ENCODE peak calls at places on chromosomes 4 and X, in eight cellular contexts. M is CD8-positive, alpha-beta T cell; H is lower leg skin; S is foreskin fibroblast; N is mammary epithelial cell; J is tibial nerve; W is OCI-LY7; F is A549. Q is an unnamed sample.

GRCh38 chr4:108834787-108835384 is 72.0 kb upstream of the ETNPPL start:
- DNase-seq in W (peak; percentile 48), J (no peak), H (no peak), M (no peak), S (peak; percentile 73), F (peak; percentile 17), N (peak; percentile 50), Q (peak; percentile 67)

GRCh38 chrX:140091276-140091886 is 126.1 kb upstream of the CXorf66 start:
- DNase-seq in J (no peak), M (no peak), H (no peak), N (no peak), F (peak; percentile 9), W (no peak), S (peak; percentile 11), Q (no peak)

GRCh38 chrX:57932266-57932665 is 22.0 kb upstream of the ZXDA start:
- DNase-seq in S (no peak), W (no peak), M (no peak), H (no peak), N (no peak), F (no peak), J (no peak), Q (no peak)

GRCh38 chrX:15619053-15619772 is 18.5 kb upstream of the ACE2 start:
- DNase-seq in H (peak; percentile 17), M (no peak), S (peak; percentile 0), F (peak; percentile 36), W (no peak), N (peak; percentile 93), J (no peak), Q (peak; percentile 5)

GRCh38 chrX:12975670-12975965 is 708 bp downstream of the TMSB4X start:
- DNase-seq in J (no peak), F (no peak), W (no peak), M (no peak), S (no peak), H (no peak), N (no peak), Q (no peak)

GRCh38 chr4:72365981-72366380 is 203.0 kb downstream of the ADAMTS3 start:
- DNase-seq in J (no peak), S (no peak), M (no peak), F (no peak), N (no peak), H (no peak), W (no peak), Q (no peak)

GRCh38 chr4:123676550-123677229 is 280.1 kb downstream of the SPRY1 start:
- DNase-seq in N (no peak), H (no peak), S (no peak), F (no peak), M (no peak), J (no peak), W (no peak), Q (no peak)

GRCh38 chr4:8046925-8047541 is 107.4 kb upstream of the AFAP1 start:
- DNase-seq in J (no peak), W (no peak), M (no peak), S (no peak), F (no peak), H (no peak), N (no peak), Q (no peak)

GRCh38 chr4:85895755-85896154 is 420.8 kb downstream of the ARHGAP24 start:
- DNase-seq in N (no peak), J (no peak), W (no peak), M (no peak), S (no peak), H (no peak), F (no peak), Q (no peak)

GRCh38 chr4:114558446-114559020 is 40.1 kb upstream of the UGT8 start:
- DNase-seq in F (no peak), H (no peak), J (no peak), N (peak; percentile 2), M (no peak), S (no peak), W (peak; percentile 49), Q (no peak)

GRCh38 chrX:17836830-17837229 is 24.3 kb downstream of the RAI2 start:
- DNase-seq in J (no peak), H (no peak), M (no peak), S (peak; percentile 62), W (no peak), F (no peak), N (no peak), Q (no peak)

GRCh38 chr4:52665592-52665991 is 6.5 kb upstream of the USP46 start:
- DNase-seq in J (no peak), S (no peak), N (no peak), H (no peak), W (peak; percentile 62), M (no peak), F (peak; percentile 7), Q (no peak)
- TF ChIP-seq CTCF in J (no peak), S (peak; percentile 8), N (peak; percentile 8), H (no peak), W (peak; percentile 76), M (no peak), F (no peak), Q (peak; percentile 25)

GRCh38 chr4:48042979-48043461 is 26.4 kb downstream of the NIPAL1 start:
- DNase-seq in W (no peak), H (no peak), S (no peak), M (no peak), F (no peak), N (peak; percentile 6), J (no peak), Q (no peak)
- H3K4me3 ChIP-seq in W (peak overlapping the region; percentile 22), H (no peak overlapping the region), S (no peak overlapping the region), M (no peak overlapping the region), F (no peak overlapping the region), N (no peak overlapping the region), J (no peak overlapping the region), Q (no peak overlapping the region)

GRCh38 chrX:103376118-103376978 is at the start of gene BEX3:
- DNase-seq in F (peak; percentile 69), N (no peak), S (peak; percentile 78), W (no peak), J (peak; percentile 15), M (peak; percentile 7), H (no peak), Q (peak; percentile 48)
- TF ChIP-seq CTCF in F (no peak), N (no peak), S (no peak), W (no peak), J (no peak), M (no peak), H (no peak), Q (no peak)

GRCh38 chr4:188532751-188533150 is 393.5 kb downstream of the TRIML1 start:
- DNase-seq in S (no peak), F (no peak), H (no peak), W (no peak), N (no peak), J (no peak), M (no peak), Q (no peak)

GRCh38 chr4:188534297-188534696 is 395.1 kb downstream of the TRIML1 start:
- DNase-seq in M (no peak), J (no peak), N (no peak), H (no peak), F (no peak), W (no peak), S (no peak), Q (no peak)

DNA sequence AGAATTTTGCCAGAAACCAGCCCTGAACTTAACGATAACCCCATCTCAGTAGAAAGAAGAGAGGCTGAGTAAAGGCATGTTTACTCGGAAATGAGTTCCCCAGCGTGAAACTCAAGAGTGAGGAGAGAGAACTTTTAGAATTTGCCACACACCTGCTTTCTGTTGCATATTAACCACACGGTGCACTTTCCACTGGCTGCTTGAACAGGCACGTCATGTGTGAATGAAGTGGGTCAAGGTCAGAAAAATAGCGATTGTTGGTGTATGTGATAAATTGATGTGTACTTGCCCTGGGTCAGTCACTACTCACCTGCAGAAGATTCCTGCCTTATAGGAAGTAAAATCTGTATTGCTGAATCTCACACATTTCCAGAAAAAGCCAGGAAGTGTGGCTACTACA is 395.7 kb downstream of the TRIML1 start:
- DNase-seq in W (no peak), H (no peak), N (no peak), S (no peak), F (no peak), M (no peak), J (no peak), Q (no peak)
- H3K4me3 ChIP-seq in W (no peak overlapping the region), H (no peak overlapping the region), N (no peak overlapping the region), S (no peak overlapping the region), F (no peak overlapping the region), M (no peak overlapping the region), J (no peak overlapping the region), Q (no peak overlapping the region)

DNA sequence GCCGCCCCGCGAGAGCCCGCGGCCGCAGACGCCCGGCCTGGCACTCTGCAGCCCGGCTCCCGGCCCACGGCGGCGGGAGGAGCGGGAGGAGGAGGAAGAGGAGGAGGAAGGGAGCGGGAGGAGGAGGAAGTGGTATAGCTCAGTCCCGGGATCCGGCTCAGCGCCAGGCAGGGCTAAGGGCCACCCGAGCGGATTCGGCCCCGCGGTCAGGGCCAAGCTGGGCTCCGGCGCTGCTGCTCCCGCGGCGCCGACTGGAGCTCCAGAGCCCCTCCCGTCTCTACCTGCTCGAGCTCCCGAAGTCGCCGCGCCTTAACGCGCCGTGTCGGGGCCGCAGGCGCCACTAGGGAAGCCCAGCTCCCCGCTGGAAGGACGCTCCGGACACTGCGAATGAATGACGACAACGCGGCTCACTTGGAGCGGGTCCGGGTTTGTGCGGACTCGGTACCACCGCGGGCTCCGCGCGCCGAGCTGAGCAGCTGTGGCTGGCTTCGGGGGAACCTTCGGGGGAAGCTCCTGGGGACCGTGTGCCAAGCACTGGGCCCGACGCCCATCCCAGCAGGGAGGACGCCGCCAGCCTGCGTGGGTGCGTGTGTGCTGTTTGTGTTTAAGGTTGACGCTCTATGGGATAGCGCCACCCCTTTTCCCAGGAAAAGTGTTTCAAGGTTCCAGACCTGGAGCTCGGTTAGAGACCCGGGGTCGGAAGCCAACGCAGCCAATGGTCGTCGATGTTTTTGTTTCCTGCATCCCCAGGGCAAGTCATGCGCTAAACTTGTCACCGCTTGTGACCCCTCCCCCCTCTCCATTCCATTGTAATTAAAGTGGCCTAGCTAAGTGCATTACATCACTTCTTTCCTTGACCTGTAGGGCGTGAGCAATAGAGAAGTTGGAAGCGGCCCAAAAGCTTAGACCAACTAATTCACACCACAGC is at the start of gene TBC1D9:
- DNase-seq in M (no peak), F (peak; percentile 77), H (peak; percentile 83), W (peak; percentile 75), J (peak; percentile 38), S (peak; percentile 85), N (peak; percentile 87), Q (peak; percentile 75)
- TF ChIP-seq CTCF in M (no peak), F (peak; percentile 26), H (no peak), W (peak; percentile 33), J (no peak), S (no peak), N (no peak), Q (no peak)

Q was measured in fibroblast of the aortic adventitia.